ENCODE peak calls at places on chromosomes 5 and 9, in seven cellular contexts. One of them, this sample, is unnamed.

GRCh38 chr9:130884542-130885421 is 11.8 kb downstream of the QRFP start:
- DNase-seq in AG04450: no peak
- DNase-seq in body of pancreas: no peak
- DNase-seq in colonic mucosa: no peak
- DNase-seq in GM13977: no peak
- DNase-seq in cardiac muscle cell: no peak
- DNase-seq in cardiac fibroblast: no peak
- DNase-seq in this sample: no peak

GRCh38 chr5:64914396-64914795 is 145.7 kb downstream of the CWC27 start:
- DNase-seq in AG04450: no peak
- DNase-seq in body of pancreas: no peak
- DNase-seq in colonic mucosa: no peak
- DNase-seq in GM13977: no peak
- DNase-seq in cardiac muscle cell: peak
- DNase-seq in cardiac fibroblast: peak
- DNase-seq in this sample: no peak

GRCh38 chr5:113574417-113574816 is 60.9 kb downstream of the YTHDC2 start:
- DNase-seq in AG04450: peak
- DNase-seq in body of pancreas: no peak
- DNase-seq in colonic mucosa: no peak
- DNase-seq in GM13977: no peak
- DNase-seq in cardiac muscle cell: peak
- DNase-seq in cardiac fibroblast: peak
- DNase-seq in this sample: no peak

GRCh38 chr5:179348011-179348530 is 2.8 kb upstream of the ADAMTS2 start:
- DNase-seq in AG04450: no peak
- DNase-seq in body of pancreas: no peak
- DNase-seq in colonic mucosa: no peak
- DNase-seq in GM13977: no peak
- DNase-seq in cardiac muscle cell: no peak
- DNase-seq in cardiac fibroblast: no peak
- DNase-seq in this sample: no peak

GRCh38 chr9:119963798-119964372 is 594.6 kb upstream of the BRINP1 start:
- DNase-seq in AG04450: peak
- DNase-seq in body of pancreas: peak
- DNase-seq in colonic mucosa: no peak
- DNase-seq in GM13977: no peak
- DNase-seq in cardiac muscle cell: peak
- DNase-seq in cardiac fibroblast: peak
- DNase-seq in this sample: peak

GRCh38 chr5:59783264-59783663 is 110.3 kb downstream of the PDE4D start:
- DNase-seq in AG04450: no peak
- DNase-seq in body of pancreas: no peak
- DNase-seq in colonic mucosa: no peak
- DNase-seq in GM13977: no peak
- DNase-seq in cardiac muscle cell: no peak
- DNase-seq in cardiac fibroblast: no peak
- DNase-seq in this sample: no peak

GRCh38 chr9:130429407-130429806 is 15.4 kb upstream of the ASS1 start:
- DNase-seq in AG04450: no peak
- DNase-seq in body of pancreas: no peak
- DNase-seq in colonic mucosa: no peak
- DNase-seq in GM13977: no peak
- DNase-seq in cardiac muscle cell: no peak
- DNase-seq in cardiac fibroblast: no peak
- DNase-seq in this sample: no peak

GRCh38 chr9:86469476-86470087 is 115.4 kb upstream of the TUT7 start:
- DNase-seq in AG04450: no peak
- DNase-seq in body of pancreas: no peak
- DNase-seq in colonic mucosa: no peak
- DNase-seq in GM13977: no peak
- DNase-seq in cardiac muscle cell: no peak
- DNase-seq in cardiac fibroblast: no peak
- DNase-seq in this sample: no peak

GRCh38 chr5:11607944-11608343 is 296.3 kb downstream of the CTNND2 start:
- DNase-seq in AG04450: no peak
- DNase-seq in body of pancreas: no peak
- DNase-seq in colonic mucosa: no peak
- DNase-seq in GM13977: no peak
- DNase-seq in cardiac muscle cell: no peak
- DNase-seq in cardiac fibroblast: no peak
- DNase-seq in this sample: no peak

GRCh38 chr9:113522858-113523257 is 59.3 kb downstream of the RGS3 start:
- DNase-seq in AG04450: no peak
- DNase-seq in body of pancreas: no peak
- DNase-seq in colonic mucosa: no peak
- DNase-seq in GM13977: no peak
- DNase-seq in cardiac muscle cell: no peak
- DNase-seq in cardiac fibroblast: no peak
- DNase-seq in this sample: no peak

GRCh38 chr9:89843591-89843990 is 238.8 kb downstream of the GADD45G start:
- DNase-seq in AG04450: no peak
- DNase-seq in body of pancreas: no peak
- DNase-seq in colonic mucosa: no peak
- DNase-seq in GM13977: no peak
- DNase-seq in cardiac muscle cell: no peak
- DNase-seq in cardiac fibroblast: no peak
- DNase-seq in this sample: no peak

GRCh38 chr5:114249838-114250237 is 112.0 kb upstream of the KCNN2 start:
- DNase-seq in AG04450: peak
- DNase-seq in body of pancreas: no peak
- DNase-seq in colonic mucosa: no peak
- DNase-seq in GM13977: no peak
- DNase-seq in cardiac muscle cell: no peak
- DNase-seq in cardiac fibroblast: no peak
- DNase-seq in this sample: no peak

GRCh38 chr5:155773680-155774079 is 553.3 kb upstream of the SGCD start:
- DNase-seq in AG04450: no peak
- DNase-seq in body of pancreas: no peak
- DNase-seq in colonic mucosa: no peak
- DNase-seq in GM13977: no peak
- DNase-seq in cardiac muscle cell: no peak
- DNase-seq in cardiac fibroblast: no peak
- DNase-seq in this sample: no peak

GRCh38 chr9:76557674-76558073 is 98.7 kb downstream of the GCNT1 start:
- DNase-seq in AG04450: no peak
- DNase-seq in body of pancreas: no peak
- DNase-seq in colonic mucosa: no peak
- DNase-seq in GM13977: no peak
- DNase-seq in cardiac muscle cell: peak
- DNase-seq in cardiac fibroblast: no peak
- DNase-seq in this sample: no peak

GRCh38 chr9:86585422-86586143 is 231.4 kb upstream of the TUT7 start:
- DNase-seq in AG04450: no peak
- DNase-seq in body of pancreas: no peak
- DNase-seq in colonic mucosa: no peak
- DNase-seq in GM13977: no peak
- DNase-seq in cardiac muscle cell: peak
- DNase-seq in cardiac fibroblast: peak
- DNase-seq in this sample: no peak

GRCh38 chr5:133682496-133682895 is 70.2 kb upstream of the FSTL4 start:
- DNase-seq in AG04450: no peak
- DNase-seq in body of pancreas: no peak
- DNase-seq in colonic mucosa: no peak
- DNase-seq in GM13977: no peak
- DNase-seq in cardiac muscle cell: no peak
- DNase-seq in cardiac fibroblast: no peak
- DNase-seq in this sample: no peak

GRCh38 chr5:1249366-1250280 is 24.4 kb downstream of the SLC6A18 start:
- DNase-seq in AG04450: no peak
- DNase-seq in body of pancreas: no peak
- DNase-seq in colonic mucosa: no peak
- DNase-seq in GM13977: no peak
- DNase-seq in cardiac muscle cell: no peak
- DNase-seq in cardiac fibroblast: no peak
- DNase-seq in this sample: no peak

DNA sequence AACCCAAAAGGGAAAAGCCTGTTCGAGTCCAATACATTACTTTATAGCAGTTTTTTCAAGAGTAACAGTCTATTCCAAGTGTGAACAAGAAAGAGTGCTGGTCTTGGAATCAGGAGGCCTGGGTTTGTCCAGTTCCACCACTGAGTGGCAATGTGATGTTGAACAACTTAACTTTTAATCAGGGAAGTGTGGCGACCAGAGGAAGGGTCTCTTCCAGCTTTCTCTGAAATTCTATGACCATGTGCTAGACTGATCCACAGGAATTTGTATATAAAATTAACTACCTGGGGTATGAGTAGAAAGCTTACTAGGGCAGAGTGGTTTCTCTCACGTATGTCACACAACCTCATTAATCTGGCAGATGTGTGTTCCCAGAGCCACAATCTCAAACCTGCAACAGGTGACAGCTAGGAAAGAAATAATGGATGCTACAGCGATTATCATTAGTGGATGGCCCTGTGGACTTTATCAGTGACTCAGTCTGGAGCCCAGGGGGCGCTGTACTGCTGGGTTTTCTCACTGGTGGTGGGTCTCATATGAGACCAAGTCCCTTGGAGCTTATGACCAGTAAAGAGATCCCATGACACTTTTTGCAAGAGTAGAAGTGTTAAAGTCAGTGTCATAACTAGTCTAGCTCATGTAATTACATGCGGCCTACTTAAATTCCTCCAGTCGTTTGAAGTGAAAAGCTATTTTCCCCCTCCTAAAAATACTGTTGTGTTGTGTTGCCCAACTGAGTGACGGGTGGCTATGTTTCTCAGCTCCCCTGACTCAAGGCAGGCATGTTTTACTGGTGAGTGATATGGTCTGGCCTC is 116.5 kb downstream of the GDNF start:
- DNase-seq in AG04450: no peak
- DNase-seq in body of pancreas: no peak
- DNase-seq in colonic mucosa: no peak
- DNase-seq in GM13977: no peak
- DNase-seq in cardiac muscle cell: peak
- DNase-seq in cardiac fibroblast: no peak
- DNase-seq in this sample: no peak
- TF ChIP-seq CTCF in AG04450: peak
- TF ChIP-seq CTCF in body of pancreas: no peak
- TF ChIP-seq CTCF in colonic mucosa: no peak
- TF ChIP-seq CTCF in GM13977: peak
- TF ChIP-seq CTCF in cardiac muscle cell: peak
- TF ChIP-seq CTCF in cardiac fibroblast: peak
- TF ChIP-seq CTCF in this sample: peak

GRCh38 chr5:97183100-97183929 is at the start of gene RIOK2:
- DNase-seq in AG04450: peak
- DNase-seq in body of pancreas: peak
- DNase-seq in colonic mucosa: peak
- DNase-seq in GM13977: peak
- DNase-seq in cardiac muscle cell: peak
- DNase-seq in cardiac fibroblast: peak
- DNase-seq in this sample: peak
- TF ChIP-seq CTCF in AG04450: no peak
- TF ChIP-seq CTCF in body of pancreas: peak
- TF ChIP-seq CTCF in colonic mucosa: no peak
- TF ChIP-seq CTCF in GM13977: no peak
- TF ChIP-seq CTCF in cardiac muscle cell: no peak
- TF ChIP-seq CTCF in cardiac fibroblast: no peak
- TF ChIP-seq CTCF in this sample: no peak

DNA sequence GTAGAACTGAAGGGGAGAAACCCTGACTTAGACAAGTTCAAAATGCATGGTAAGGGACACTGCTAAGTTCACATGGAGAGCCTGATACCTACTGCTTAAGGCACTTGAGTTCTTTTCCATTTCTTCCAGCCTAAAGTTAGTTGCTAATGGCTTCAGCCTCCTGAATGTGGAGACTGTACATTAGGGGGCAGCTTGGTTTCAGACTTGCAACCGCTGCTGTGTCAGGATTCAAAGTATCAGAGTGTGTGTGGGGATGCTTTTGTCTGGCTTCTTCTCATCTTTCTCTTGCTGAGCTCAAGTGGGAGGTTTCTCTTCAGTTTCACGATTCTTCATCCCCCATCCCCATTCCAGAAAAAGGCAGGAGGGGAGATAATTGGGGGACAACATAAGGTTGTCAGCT is 49.4 kb downstream of the ATP10B start:
- DNase-seq in AG04450: no peak
- DNase-seq in body of pancreas: no peak
- DNase-seq in colonic mucosa: no peak
- DNase-seq in GM13977: no peak
- DNase-seq in cardiac muscle cell: no peak
- DNase-seq in cardiac fibroblast: no peak
- DNase-seq in this sample: no peak
- TF ChIP-seq CTCF in AG04450: no peak
- TF ChIP-seq CTCF in body of pancreas: peak
- TF ChIP-seq CTCF in colonic mucosa: no peak
- TF ChIP-seq CTCF in GM13977: peak
- TF ChIP-seq CTCF in cardiac muscle cell: no peak
- TF ChIP-seq CTCF in cardiac fibroblast: no peak
- TF ChIP-seq CTCF in this sample: peak

GRCh38 chr5:31536873-31537272 is 4.8 kb downstream of the C5orf22 start:
- DNase-seq in AG04450: no peak
- DNase-seq in body of pancreas: no peak
- DNase-seq in colonic mucosa: no peak
- DNase-seq in GM13977: no peak
- DNase-seq in cardiac muscle cell: no peak
- DNase-seq in cardiac fibroblast: no peak
- DNase-seq in this sample: no peak

GRCh38 chr5:31530541-31531265 is 1.2 kb downstream of the DROSHA start:
- DNase-seq in AG04450: no peak
- DNase-seq in body of pancreas: no peak
- DNase-seq in colonic mucosa: no peak
- DNase-seq in GM13977: no peak
- DNase-seq in cardiac muscle cell: no peak
- DNase-seq in cardiac fibroblast: no peak
- DNase-seq in this sample: no peak

GRCh38 chr5:31531543-31531887 is 378 bp downstream of the DROSHA start:
- DNase-seq in AG04450: no peak
- DNase-seq in body of pancreas: peak
- DNase-seq in colonic mucosa: peak
- DNase-seq in GM13977: peak
- DNase-seq in cardiac muscle cell: peak
- DNase-seq in cardiac fibroblast: peak
- DNase-seq in this sample: no peak

GRCh38 chr5:31534527-31535046 is 2.5 kb downstream of the C5orf22 start:
- DNase-seq in AG04450: no peak
- DNase-seq in body of pancreas: no peak
- DNase-seq in colonic mucosa: no peak
- DNase-seq in GM13977: no peak
- DNase-seq in cardiac muscle cell: no peak
- DNase-seq in cardiac fibroblast: no peak
- DNase-seq in this sample: no peak

DNA sequence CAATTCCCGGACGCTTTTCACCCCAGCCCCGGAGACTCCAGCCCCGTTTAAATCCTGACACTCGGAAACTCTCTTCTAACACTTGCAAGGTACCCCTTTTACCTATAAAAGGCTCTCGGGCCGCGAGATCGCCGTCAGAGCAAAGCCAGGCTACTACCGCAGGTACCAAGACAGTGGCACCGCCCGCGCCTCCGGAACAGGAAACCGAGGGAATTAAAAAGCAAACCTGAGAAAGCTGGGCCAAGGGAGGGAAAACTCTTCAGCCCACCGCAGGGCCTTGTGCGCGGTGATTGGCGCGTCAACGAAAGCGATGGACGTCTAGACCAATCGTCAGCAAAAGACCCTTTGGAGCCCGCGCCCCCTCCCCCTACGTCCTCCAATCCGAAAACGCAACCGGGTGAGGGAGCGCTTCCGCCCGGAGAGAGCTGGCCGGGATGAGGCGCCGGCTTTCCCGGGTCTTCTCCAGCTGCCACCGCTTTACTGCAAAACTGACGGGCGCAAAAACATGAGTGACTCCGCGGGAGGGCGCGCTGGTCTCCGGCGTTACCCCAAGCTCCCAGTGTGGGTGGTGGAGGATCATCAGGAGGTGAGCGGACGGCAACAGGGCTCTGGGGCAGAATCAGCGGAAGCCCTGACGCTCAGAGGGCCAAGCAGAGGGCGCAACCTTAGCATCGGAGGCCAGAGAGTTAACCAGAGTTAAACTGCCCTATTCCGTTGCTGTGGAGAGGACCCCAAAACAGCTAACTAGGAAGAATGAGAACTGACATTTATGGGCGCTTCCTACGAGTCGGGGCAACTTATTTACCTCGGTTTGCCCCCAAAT is at the start of the genes C5orf22 and DROSHA:
- DNase-seq in AG04450: peak
- DNase-seq in body of pancreas: peak
- DNase-seq in colonic mucosa: peak
- DNase-seq in GM13977: peak
- DNase-seq in cardiac muscle cell: peak
- DNase-seq in cardiac fibroblast: peak
- DNase-seq in this sample: peak
- TF ChIP-seq CTCF in AG04450: peak
- TF ChIP-seq CTCF in body of pancreas: no peak
- TF ChIP-seq CTCF in colonic mucosa: no peak
- TF ChIP-seq CTCF in GM13977: peak
- TF ChIP-seq CTCF in cardiac muscle cell: no peak
- TF ChIP-seq CTCF in cardiac fibroblast: peak
- TF ChIP-seq CTCF in this sample: peak

This sample was measured in progenitor cell of endocrine pancreas.